ENCODE peak calls at places on chromosomes 6 and 20, in eight cellular contexts. J is fibroblast of lung, F is ELR, A is AG04449, X is AG08395, Q is GM23338, C is amniotic stem cell, D is endothelial cell. O is an unnamed sample.
A peak's percentile ranks its signal among the peaks of the same experiment; 100 is the strongest.

GRCh38 chr20:9995514-9996272 is 39.1 kb upstream of the ANKEF1 start:
- DNase-seq in A (no peak), F (no peak), J (no peak), X (no peak), Q (no peak), C (no peak), D (no peak), O (no peak)

GRCh38 chr6:164417537-164417936 is 891.9 kb downstream of the C6orf118 start:
- DNase-seq in D (no peak), F (no peak), C (no peak), Q (peak; percentile 57), X (no peak), J (no peak), A (no peak), O (no peak)

GRCh38 chr6:24448828-24449525 is 40.4 kb downstream of the GPLD1 start:
- DNase-seq in Q (no peak), A (no peak), X (no peak), F (no peak), C (no peak), D (no peak), J (no peak), O (no peak)

GRCh38 chr6:26104457-26105108 is 17.4 kb downstream of the HFE start:
- DNase-seq in Q (peak; percentile 19), A (no peak), C (no peak), J (no peak), X (no peak), D (no peak), F (peak; percentile 45), O (no peak)

GRCh38 chr20:43959079-43959919 is 44.6 kb downstream of the TOX2 start:
- DNase-seq in F (no peak), A (no peak), D (no peak), C (no peak), Q (no peak), J (peak; percentile 53), X (no peak), O (peak; percentile 84)

GRCh38 chr6:150733726-150734125 is 131.8 kb upstream of the MTHFD1L start:
- DNase-seq in A (no peak), X (no peak), J (no peak), F (no peak), D (no peak), C (no peak), Q (no peak), O (no peak)

GRCh38 chr6:55980627-55981211 is 105.3 kb upstream of the BMP5 start:
- DNase-seq in X (peak; percentile 42), J (peak; percentile 9), D (peak; percentile 47), C (peak; percentile 22), A (no peak), Q (peak; percentile 85), F (peak; percentile 63), O (no peak)

GRCh38 chr6:40661726-40662125 is 74.6 kb upstream of the LRFN2 start:
- DNase-seq in X (no peak), C (no peak), A (no peak), J (no peak), F (no peak), D (no peak), Q (no peak), O (no peak)

GRCh38 chr6:39281312-39281980 is 32.8 kb downstream of the KCNK17 start:
- DNase-seq in D (no peak), Q (no peak), A (no peak), X (no peak), F (no peak), J (no peak), C (no peak), O (no peak)

O was measured in MG63.